ENCODE peak calls at places on chromosomes 13 and 19, in five cellular contexts. K, M, H, L and Z are unnamed samples.

GRCh38 chr13:21676611-21677021 is 5.7 kb downstream of the FGF9 start:
- DNase-seq in K (no peak), M (no peak), H (peak; percentile 69), L (no peak), Z (peak; percentile 6)

GRCh38 chr13:98599502-98600328 is 22.8 kb upstream of the STK24 start:
- DNase-seq in K (no peak), M (no peak), H (peak; percentile 65), L (no peak), Z (peak; percentile 23)

GRCh38 chr19:677201-677600 is 1.0 kb downstream of the FSTL3 start:
- DNase-seq in K (peak; percentile 89), M (no peak), H (no peak), L (peak; percentile 83), Z (no peak)

GRCh38 chr13:74574964-74575728 is 440.9 kb upstream of the KLF12 start:
- DNase-seq in K (no peak), M (no peak), H (no peak), L (no peak), Z (no peak)

GRCh38 chr13:98998831-98999634 is 21.2 kb upstream of the DOCK9 start:
- DNase-seq in K (peak; percentile 61), M (no peak), H (no peak), L (no peak), Z (no peak)

GRCh38 chr13:65497265-65497664 is 1732.9 kb downstream of the PCDH9 start:
- DNase-seq in K (peak; percentile 76), M (peak; percentile 6), H (no peak), L (no peak), Z (no peak)

GRCh38 chr19:45217193-45217956 is 27.8 kb downstream of the EXOC3L2 start:
- DNase-seq in K (peak; percentile 20), M (no peak), H (peak; percentile 51), L (no peak), Z (no peak)

GRCh38 chr13:51806571-51806970 is 2.6 kb upstream of the DHRS12 start:
- DNase-seq in K (peak; percentile 35), M (no peak), H (no peak), L (no peak), Z (no peak)

GRCh38 chr13:71621152-71622124 is 245.6 kb downstream of the DACH1 start:
- DNase-seq in K (no peak), M (no peak), H (no peak), L (no peak), Z (no peak)

GRCh38 chr13:75995966-75996365 is 359.8 kb downstream of the LMO7 start:
- DNase-seq in K (no peak), M (no peak), H (no peak), L (no peak), Z (no peak)

GRCh38 chr19:13428352-13428751 is 77.9 kb downstream of the CACNA1A start:
- DNase-seq in K (peak; percentile 18), M (peak; percentile 28), H (no peak), L (peak; percentile 6), Z (no peak)

GRCh38 chr19:21430674-21431073 is 33.7 kb downstream of the ZNF493 start:
- DNase-seq in K (no peak), M (no peak), H (no peak), L (no peak), Z (no peak)

GRCh38 chr19:16571283-16571682 is 932 bp downstream of the SLC35E1 start:
- DNase-seq in K (peak; percentile 56), M (no peak), H (no peak), L (peak; percentile 23), Z (no peak)

GRCh38 chr13:49791214-49791752 is 1.2 kb downstream of the KPNA3 start:
- DNase-seq in K (peak; percentile 26), M (no peak), H (peak; percentile 50), L (peak; percentile 32), Z (no peak)

GRCh38 chr13:32426981-32427851 is 714 bp downstream of the N4BP2L1 start:
- DNase-seq in K (peak; percentile 35), M (no peak), H (peak; percentile 74), L (no peak), Z (peak; percentile 29)

GRCh38 chr13:51997641-51998330 is 13.5 kb downstream of the ATP7B start:
- DNase-seq in K (no peak), M (no peak), H (peak; percentile 56), L (no peak), Z (no peak)

GRCh38 chr13:72221276-72221962 is 354.4 kb upstream of the DACH1 start:
- DNase-seq in K (no peak), M (peak; percentile 18), H (peak; percentile 59), L (peak; percentile 46), Z (no peak)

GRCh38 chr13:84455143-84455905 is 573.0 kb upstream of the SLITRK1 start:
- DNase-seq in K (no peak), M (no peak), H (no peak), L (no peak), Z (no peak)

GRCh38 chr19:13228561-13228960 is 78.3 kb downstream of the IER2 start:
- DNase-seq in K (no peak), M (no peak), H (no peak), L (no peak), Z (no peak)

GRCh38 chr13:22801402-22802003 is 379.3 kb upstream of the SGCG start:
- DNase-seq in K (no peak), M (no peak), H (peak; percentile 38), L (no peak), Z (no peak)

DNA sequence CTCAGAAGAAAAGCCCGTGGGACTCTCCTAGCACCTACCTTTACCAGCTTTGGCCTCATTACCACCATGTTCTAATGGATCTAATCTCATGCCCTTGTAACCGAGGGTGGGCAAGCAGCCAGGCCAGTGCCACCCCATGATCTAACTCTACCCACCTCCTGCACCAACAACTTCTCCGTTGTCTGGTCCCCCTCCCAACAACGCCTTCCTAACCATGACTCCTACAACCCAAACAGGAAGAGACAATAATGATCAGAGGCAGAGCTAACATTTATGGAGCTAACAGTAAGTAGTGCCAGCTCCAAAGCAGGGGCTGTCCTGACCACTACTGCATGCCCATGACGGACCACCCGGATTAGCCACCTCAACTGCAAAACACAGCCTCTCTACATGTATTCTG is 3.5 kb downstream of the USP12 start:
- DNase-seq in K (no peak), M (no peak), H (no peak), L (no peak), Z (no peak)
- H3K4me2 ChIP-seq in K (no peak overlapping the region), M (no peak overlapping the region), H (no peak overlapping the region), L (no peak overlapping the region), Z (no peak overlapping the region)

DNA sequence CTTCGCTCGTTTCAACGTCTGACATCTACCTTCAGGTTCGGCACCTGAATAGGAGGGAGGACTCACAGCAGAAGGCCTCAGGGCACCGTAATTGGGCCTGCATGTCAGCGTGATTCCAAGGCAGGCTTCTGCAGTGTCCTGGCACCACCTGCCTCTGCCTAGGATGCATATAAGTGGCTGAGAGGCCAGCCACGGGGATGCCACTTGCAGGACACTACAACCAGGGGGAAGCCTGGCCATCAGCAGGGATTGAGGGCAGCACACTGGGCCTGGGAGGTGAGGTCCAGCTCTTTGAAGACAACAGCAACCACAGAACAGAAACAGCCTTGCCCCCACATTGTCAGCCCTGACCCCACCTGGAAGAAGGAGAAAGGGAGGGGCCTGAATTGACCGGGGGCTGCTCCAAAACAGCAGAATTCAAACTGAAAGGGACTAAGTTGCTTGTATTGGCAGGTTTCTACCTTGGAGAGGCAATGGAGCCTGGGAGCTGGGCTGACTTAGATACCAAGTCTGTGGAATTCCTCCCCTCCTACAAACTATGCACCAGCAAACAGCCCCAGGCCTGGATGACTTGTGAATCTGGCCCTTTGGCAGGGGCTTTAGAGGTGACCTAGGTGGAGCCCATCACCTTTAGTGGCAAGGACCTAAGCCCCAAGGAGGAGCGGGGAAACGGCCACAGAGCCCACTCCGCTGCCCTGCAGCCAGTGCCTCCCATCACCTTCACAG is 34.1 kb upstream of the POMP start:
- DNase-seq in K (no peak), M (no peak), H (no peak), L (no peak), Z (no peak)
- H2AFZ ChIP-seq in K (no peak overlapping the region), M (no peak overlapping the region), H (no peak overlapping the region), L (peak overlapping the region; percentile 62), Z (no peak overlapping the region)

GRCh38 chr19:57231686-57232085 is 863 bp downstream of the AURKC start:
- DNase-seq in K (no peak), M (no peak), H (no peak), L (no peak), Z (no peak)

GRCh38 chr19:57227461-57227860 is 3.4 kb upstream of the AURKC start:
- DNase-seq in K (no peak), M (no peak), H (no peak), L (no peak), Z (no peak)

DNA sequence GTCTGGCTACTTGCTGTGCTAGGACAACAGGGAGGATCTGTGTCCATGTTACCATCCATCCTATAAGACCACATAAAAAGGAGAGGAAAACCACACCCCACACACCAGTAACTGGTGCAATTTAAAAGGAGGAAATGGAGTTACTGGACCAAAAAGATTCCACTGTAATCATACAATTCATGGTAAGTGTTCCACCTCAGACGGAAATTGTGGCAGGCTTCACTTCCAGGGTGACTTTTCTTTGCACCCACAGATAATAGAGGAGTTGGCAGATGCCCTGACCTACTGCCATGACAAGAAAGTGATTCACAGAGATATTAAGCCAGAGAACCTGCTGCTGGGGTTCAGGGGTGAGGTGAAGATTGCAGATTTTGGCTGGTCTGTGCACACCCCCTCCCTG is 2.4 kb downstream of the AURKC start:
- DNase-seq in K (no peak), M (no peak), H (no peak), L (no peak), Z (no peak)
- H3K4me2 ChIP-seq in K (no peak overlapping the region), M (no peak overlapping the region), H (no peak overlapping the region), L (no peak overlapping the region), Z (no peak overlapping the region)

GRCh38 chr19:40397568-40397906 is 7.6 kb upstream of the HIPK4 start:
- DNase-seq in K (no peak), M (no peak), H (no peak), L (no peak), Z (no peak)

GRCh38 chr19:40400521-40400920 is 10.5 kb upstream of the HIPK4 start:
- DNase-seq in K (no peak), M (no peak), H (no peak), L (no peak), Z (no peak)

GRCh38 chr19:40407714-40408600 is 5.2 kb downstream of the PRX start:
- DNase-seq in K (no peak), M (no peak), H (no peak), L (no peak), Z (no peak)

GRCh38 chr19:40398417-40399056 is 8.6 kb upstream of the HIPK4 start:
- DNase-seq in K (peak; percentile 55), M (no peak), H (peak; percentile 84), L (peak; percentile 25), Z (peak; percentile 58)

GRCh38 chr19:40403262-40403984 is 9.8 kb downstream of the PRX start:
- DNase-seq in K (peak; percentile 87), M (peak; percentile 86), H (peak; percentile 97), L (peak; percentile 75), Z (peak; percentile 91)
- H2AFZ ChIP-seq in K (peak overlapping the region; percentile 72), M (no peak overlapping the region), H (peak overlapping the region; percentile 86), L (peak overlapping the region; percentile 87), Z (peak overlapping the region; percentile 94)